ENCODE peak calls at places on chromosomes 1 and 21, in ten cellular contexts. C is pancreas, U is glutamatergic neuron, V is heart left ventricle, O is transverse colon, E is cardiac fibroblast, T is dorsolateral prefrontal cortex, K is fibroblast of lung, H is OCI-LY7, Q is adrenal gland. M is an unnamed sample.

GRCh38 chr1:59045636-59046035 is 251.3 kb upstream of the FGGY start:
- DNase-seq in C (no peak), U (no peak), V (no peak), O (no peak), E (no peak), T (no peak), K (no peak), H (no peak), Q (no peak), M (no peak)

GRCh38 chr21:41664881-41665765 is 101.7 kb downstream of the RIPK4 start:
- DNase-seq in C (no peak), U (no peak), V (no peak), O (no peak), E (peak), T (no peak), K (peak), H (no peak), Q (peak), M (no peak)

GRCh38 chr21:39386194-39386593 is 37.3 kb upstream of the HMGN1 start:
- DNase-seq in C (peak), U (no peak), V (peak), O (no peak), E (peak), T (peak), K (no peak), H (no peak), Q (peak), M (no peak)

GRCh38 chr1:150322310-150322709 is 977 bp downstream of the PRPF3 start:
- DNase-seq in C (no peak), U (no peak), V (no peak), O (no peak), E (peak), T (no peak), K (no peak), H (no peak), Q (no peak), M (no peak)

GRCh38 chr1:101124405-101124804 is 98.8 kb upstream of the DPH5 start:
- DNase-seq in C (no peak), U (no peak), V (no peak), O (no peak), E (no peak), T (no peak), K (no peak), H (no peak), Q (no peak), M (no peak)

GRCh38 chr1:111618953-111619634 is 495 bp upstream of the RAP1A start:
- DNase-seq in C (no peak), U (no peak), V (no peak), O (no peak), E (no peak), T (no peak), K (no peak), H (no peak), Q (no peak), M (peak)

GRCh38 chr1:46642091-46642680 is 25.6 kb upstream of the MOB3C start:
- DNase-seq in C (no peak), U (no peak), V (no peak), O (no peak), E (no peak), T (no peak), K (no peak), H (no peak), Q (no peak), M (no peak)

GRCh38 chr1:201362906-201363305 is 14.6 kb downstream of the TNNT2 start:
- DNase-seq in C (no peak), U (no peak), V (peak), O (no peak), E (no peak), T (no peak), K (no peak), H (no peak), Q (no peak), M (no peak)

GRCh38 chr1:166039805-166040204 is 127.0 kb downstream of the FAM78B start:
- DNase-seq in C (no peak), U (no peak), V (no peak), O (no peak), E (no peak), T (no peak), K (no peak), H (no peak), Q (no peak), M (no peak)

GRCh38 chr1:8926707-8927694 is 18.7 kb upstream of the CA6 start:
- DNase-seq in C (no peak), U (no peak), V (no peak), O (no peak), E (no peak), T (no peak), K (no peak), H (no peak), Q (no peak), M (no peak)

GRCh38 chr1:168234846-168235547 is 9.2 kb downstream of the SFT2D2 start:
- DNase-seq in C (no peak), U (peak), V (no peak), O (no peak), E (peak), T (no peak), K (peak), H (peak), Q (peak), M (no peak)
- TF ChIP-seq CTCF in C (peak), U (peak), V (peak), O (peak), E (peak), T (peak), K (peak), H (peak), Q (peak), M (peak)

DNA sequence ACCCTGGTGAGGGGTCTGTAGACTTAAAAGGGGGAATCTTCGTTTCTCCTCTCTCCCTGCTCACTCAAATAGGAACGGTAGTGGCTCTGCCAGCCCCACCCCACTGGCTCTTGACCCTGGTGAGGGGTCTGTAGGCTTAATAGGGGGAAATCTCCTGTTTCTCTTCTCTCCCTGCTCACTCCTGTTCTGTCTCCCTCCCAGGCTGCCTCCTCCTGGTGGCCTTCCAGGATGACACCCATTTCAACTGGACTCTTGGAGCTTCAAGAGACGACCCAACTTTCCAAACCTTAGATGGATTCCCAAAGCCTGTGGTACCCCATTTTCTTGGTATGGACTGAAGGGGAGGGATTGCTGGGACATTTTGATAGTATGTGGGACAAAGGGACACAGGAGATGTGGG is 1.4 kb upstream of the EPHB2 start:
- DNase-seq in C (no peak), U (peak), V (no peak), O (no peak), E (no peak), T (no peak), K (no peak), H (no peak), Q (no peak), M (no peak)
- TF ChIP-seq CTCF in C (no peak), U (peak), V (no peak), O (no peak), E (peak), T (no peak), K (no peak), H (peak), Q (no peak), M (peak)

DNA sequence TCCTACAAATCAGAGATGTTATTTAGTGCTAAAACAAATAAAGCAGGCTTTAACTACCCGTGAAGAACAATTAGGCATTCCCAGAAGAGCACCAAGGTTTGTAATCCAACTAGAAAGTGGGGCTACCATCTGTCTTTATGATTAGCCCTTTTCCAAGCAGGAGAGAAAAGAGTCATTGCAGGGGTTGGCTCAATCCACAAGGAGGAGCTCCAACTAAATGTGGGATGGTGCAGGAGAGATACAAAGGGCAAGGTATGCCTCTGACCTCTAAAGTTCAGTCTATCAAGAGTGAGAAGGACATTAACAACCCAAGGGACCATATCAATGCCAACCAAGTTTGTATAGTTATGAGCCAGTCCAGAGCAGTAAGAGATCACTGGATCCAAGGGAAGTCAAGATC is 382.7 kb upstream of the DUSP10 start:
- DNase-seq in C (no peak), U (no peak), V (no peak), O (no peak), E (no peak), T (no peak), K (no peak), H (no peak), Q (no peak), M (no peak)
- TF ChIP-seq CTCF in C (no peak), U (peak), V (no peak), O (peak), E (peak), T (no peak), K (peak), H (peak), Q (no peak), M (no peak)

DNA sequence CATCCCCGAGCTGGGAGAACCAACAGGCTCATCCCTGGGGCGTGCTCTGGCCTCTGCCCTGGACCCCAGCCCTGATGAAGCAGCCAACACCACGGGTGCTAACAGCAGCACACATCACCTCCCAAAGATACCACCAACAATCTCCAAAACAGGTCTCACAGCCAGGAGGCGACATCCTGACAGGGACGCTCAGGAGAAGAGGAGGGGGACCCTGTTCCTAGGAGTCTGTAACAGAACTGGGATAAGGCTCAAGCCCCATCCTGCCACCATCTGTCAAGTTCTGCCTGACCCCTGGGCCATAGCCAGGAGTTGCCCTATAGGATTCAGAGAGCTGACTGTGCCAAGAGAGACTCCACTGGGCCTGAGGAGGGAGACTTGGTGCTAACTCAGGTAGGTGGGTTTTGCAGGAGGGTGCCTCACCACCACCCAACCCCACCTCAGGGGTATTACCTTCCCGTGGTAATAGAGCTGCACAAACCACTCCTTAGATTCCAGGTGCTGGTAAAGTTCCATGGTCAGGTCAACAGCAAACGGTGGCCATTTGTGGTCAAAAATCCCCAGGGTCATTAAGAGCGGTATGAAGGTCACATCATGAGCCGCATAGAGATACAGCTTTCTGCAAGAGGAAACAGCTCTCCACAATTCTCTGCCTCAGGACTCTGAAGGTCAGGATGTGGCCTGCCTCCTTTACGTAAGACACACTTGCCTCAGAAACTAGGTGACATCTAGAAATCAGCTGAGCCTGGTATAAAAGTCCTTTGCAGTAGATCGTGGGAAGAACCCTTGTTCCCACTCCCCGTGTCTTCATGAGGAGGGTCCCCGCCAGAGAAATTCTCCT is 22.3 kb downstream of the ACP6 start:
- DNase-seq in C (no peak), U (no peak), V (no peak), O (peak), E (no peak), T (no peak), K (no peak), H (no peak), Q (no peak), M (no peak)
- TF ChIP-seq CTCF in C (no peak), U (no peak), V (no peak), O (no peak), E (no peak), T (no peak), K (no peak), H (no peak), Q (no peak), M (no peak)

DNA sequence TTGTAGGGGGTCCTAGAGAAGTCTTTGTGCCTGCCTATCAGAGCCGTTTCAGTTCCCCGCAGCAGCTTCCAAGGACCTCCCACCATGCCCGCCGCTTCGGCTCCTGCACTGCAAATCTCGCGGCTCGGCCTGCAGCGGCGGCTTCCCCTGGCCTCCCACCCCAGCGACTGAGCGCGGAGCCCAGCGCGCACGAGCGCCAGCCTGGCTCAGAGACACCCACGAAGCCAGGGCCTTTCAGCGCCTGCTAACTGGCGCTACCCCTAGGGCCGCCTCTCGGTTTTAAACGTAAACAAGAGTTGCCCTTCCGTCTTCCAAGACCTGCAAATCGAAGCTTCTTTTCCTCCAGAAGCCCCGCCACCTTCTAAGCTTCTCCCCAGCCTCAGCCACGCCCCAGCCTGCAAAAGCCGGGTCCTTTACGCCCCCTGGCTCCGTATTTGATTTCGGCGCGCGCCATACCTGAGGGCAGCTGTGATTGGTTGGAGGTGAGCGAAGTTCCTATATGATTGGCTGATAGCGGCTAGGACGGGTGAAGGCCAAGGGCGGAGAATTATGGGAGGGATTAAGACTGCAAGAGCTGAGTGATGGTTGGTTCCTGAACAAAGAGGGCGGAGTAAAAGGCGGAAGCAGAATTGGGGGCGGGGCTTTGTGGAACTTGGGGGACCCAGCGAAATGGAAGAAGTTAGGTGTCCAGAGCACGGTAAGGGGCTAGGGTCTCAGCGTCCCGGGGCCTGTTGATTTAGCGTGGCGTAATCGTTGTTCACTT is at the start of gene TTF2:
- DNase-seq in C (peak), U (peak), V (peak), O (peak), E (peak), T (peak), K (peak), H (peak), Q (peak), M (peak)
- TF ChIP-seq CTCF in C (no peak), U (peak), V (no peak), O (peak), E (no peak), T (peak), K (no peak), H (peak), Q (peak), M (no peak)

DNA sequence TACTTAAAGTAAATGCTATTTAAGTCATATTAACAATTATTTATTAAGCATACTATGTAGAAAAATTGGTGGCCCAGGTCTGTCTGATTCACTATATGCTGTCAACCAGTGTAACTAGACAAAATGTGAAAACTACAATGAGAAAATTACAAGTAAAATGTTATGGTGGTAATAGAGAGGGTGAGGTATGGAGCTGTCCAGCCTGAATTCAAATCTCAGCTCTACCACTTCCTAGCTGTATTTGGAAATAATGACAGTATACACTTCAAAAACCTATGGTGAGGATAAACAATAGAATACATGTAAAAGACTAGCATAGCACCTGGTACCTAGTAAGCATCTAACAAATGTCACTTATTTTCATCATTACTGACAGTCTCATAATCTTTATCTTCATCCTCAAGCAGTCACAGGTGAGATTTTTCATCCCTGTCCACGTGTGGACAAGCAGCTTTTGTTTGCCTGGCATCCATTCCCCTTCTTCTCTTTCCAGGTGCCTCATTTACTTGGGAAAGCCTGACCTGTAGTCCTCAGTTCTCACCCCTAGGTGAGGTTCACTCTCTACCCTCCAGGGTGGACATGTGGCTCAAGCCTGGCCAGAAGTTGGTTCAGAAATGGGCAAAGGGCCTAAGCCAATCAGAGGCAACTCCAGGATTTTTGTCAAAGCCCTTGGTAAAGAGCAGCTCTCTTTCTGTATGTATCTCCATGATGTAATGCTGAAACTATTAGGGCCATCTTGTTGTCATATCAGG is 29.5 kb downstream of the EGLN1 start:
- DNase-seq in C (no peak), U (no peak), V (no peak), O (no peak), E (no peak), T (no peak), K (no peak), H (no peak), Q (no peak), M (no peak)
- TF ChIP-seq CTCF in C (no peak), U (no peak), V (no peak), O (no peak), E (no peak), T (no peak), K (no peak), H (no peak), Q (no peak), M (no peak)

GRCh38 chr1:20483833-20484525 is 2.0 kb downstream of the CAMK2N1 start:
- DNase-seq in C (no peak), U (peak), V (no peak), O (peak), E (peak), T (no peak), K (peak), H (no peak), Q (peak), M (peak)
- TF ChIP-seq CTCF in C (no peak), U (no peak), V (no peak), O (no peak), E (no peak), T (peak), K (peak), H (peak), Q (no peak), M (no peak)

M was measured in nephron progenitor cell.